ENCODE peak calls at places on chromosomes 5 and 9, in ten cellular contexts. One of them, this sample, is unnamed.

GRCh38 chr9:94921072-94921471 is 194.6 kb downstream of the AOPEP start:
- DNase-seq in cardiac muscle cell: peak
- DNase-seq in NCI-H1092 treated with DMSO at 0.1 percent for 48 hours: no peak
- DNase-seq in B cell: no peak
- DNase-seq in Panc1: no peak
- DNase-seq in psoas muscle: no peak
- DNase-seq in EL: peak
- DNase-seq in T-helper 1 cell: no peak
- DNase-seq in putamen: no peak
- DNase-seq in coronary artery: no peak
- DNase-seq in this sample: no peak

GRCh38 chr5:56516936-56517521 is 283.9 kb upstream of the ANKRD55 start:
- DNase-seq in EL: peak
- DNase-seq in Panc1: no peak
- DNase-seq in psoas muscle: no peak
- DNase-seq in putamen: peak
- DNase-seq in NCI-H1092 treated with DMSO at 0.1 percent for 48 hours: no peak
- DNase-seq in B cell: no peak
- DNase-seq in coronary artery: no peak
- DNase-seq in T-helper 1 cell: no peak
- DNase-seq in cardiac muscle cell: peak
- DNase-seq in this sample: peak

GRCh38 chr5:141800629-141801028 is 77.6 kb downstream of the PCDH1 start:
- DNase-seq in coronary artery: no peak
- DNase-seq in Panc1: no peak
- DNase-seq in psoas muscle: no peak
- DNase-seq in EL: no peak
- DNase-seq in putamen: no peak
- DNase-seq in cardiac muscle cell: peak
- DNase-seq in B cell: no peak
- DNase-seq in NCI-H1092 treated with DMSO at 0.1 percent for 48 hours: no peak
- DNase-seq in T-helper 1 cell: no peak
- DNase-seq in this sample: no peak

GRCh38 chr5:159886312-159886711 is 30.0 kb upstream of the ADRA1B start:
- DNase-seq in B cell: no peak
- DNase-seq in Panc1: no peak
- DNase-seq in NCI-H1092 treated with DMSO at 0.1 percent for 48 hours: peak
- DNase-seq in psoas muscle: no peak
- DNase-seq in coronary artery: no peak
- DNase-seq in EL: no peak
- DNase-seq in putamen: no peak
- DNase-seq in cardiac muscle cell: no peak
- DNase-seq in T-helper 1 cell: no peak
- DNase-seq in this sample: no peak

GRCh38 chr9:109498195-109499060 is at the start of gene PTPN3:
- DNase-seq in Panc1: no peak
- DNase-seq in EL: peak
- DNase-seq in coronary artery: no peak
- DNase-seq in psoas muscle: no peak
- DNase-seq in putamen: no peak
- DNase-seq in B cell: peak
- DNase-seq in T-helper 1 cell: no peak
- DNase-seq in NCI-H1092 treated with DMSO at 0.1 percent for 48 hours: peak
- DNase-seq in cardiac muscle cell: no peak
- DNase-seq in this sample: peak

GRCh38 chr5:146390469-146390868 is 51.8 kb downstream of the POU4F3 start:
- DNase-seq in NCI-H1092 treated with DMSO at 0.1 percent for 48 hours: no peak
- DNase-seq in EL: no peak
- DNase-seq in B cell: no peak
- DNase-seq in putamen: no peak
- DNase-seq in coronary artery: no peak
- DNase-seq in Panc1: no peak
- DNase-seq in T-helper 1 cell: no peak
- DNase-seq in psoas muscle: no peak
- DNase-seq in cardiac muscle cell: no peak
- DNase-seq in this sample: no peak

GRCh38 chr9:84404095-84404686 is 63.6 kb upstream of the SLC28A3 start:
- DNase-seq in B cell: no peak
- DNase-seq in EL: peak
- DNase-seq in NCI-H1092 treated with DMSO at 0.1 percent for 48 hours: no peak
- DNase-seq in T-helper 1 cell: no peak
- DNase-seq in cardiac muscle cell: peak
- DNase-seq in coronary artery: peak
- DNase-seq in Panc1: no peak
- DNase-seq in psoas muscle: no peak
- DNase-seq in putamen: no peak
- DNase-seq in this sample: no peak

GRCh38 chr9:95005276-95006141 is 279.0 kb downstream of the AOPEP start:
- DNase-seq in EL: no peak
- DNase-seq in NCI-H1092 treated with DMSO at 0.1 percent for 48 hours: peak
- DNase-seq in psoas muscle: no peak
- DNase-seq in putamen: no peak
- DNase-seq in Panc1: no peak
- DNase-seq in coronary artery: no peak
- DNase-seq in cardiac muscle cell: no peak
- DNase-seq in T-helper 1 cell: no peak
- DNase-seq in B cell: no peak
- DNase-seq in this sample: peak

GRCh38 chr5:53378590-53379247 is 101.7 kb upstream of the FST start:
- DNase-seq in NCI-H1092 treated with DMSO at 0.1 percent for 48 hours: no peak
- DNase-seq in T-helper 1 cell: no peak
- DNase-seq in cardiac muscle cell: peak
- DNase-seq in EL: peak
- DNase-seq in Panc1: no peak
- DNase-seq in coronary artery: no peak
- DNase-seq in B cell: no peak
- DNase-seq in putamen: no peak
- DNase-seq in psoas muscle: no peak
- DNase-seq in this sample: no peak

GRCh38 chr9:93897075-93897970 is 57.8 kb downstream of the BARX1 start:
- DNase-seq in cardiac muscle cell: no peak
- DNase-seq in putamen: no peak
- DNase-seq in coronary artery: peak
- DNase-seq in psoas muscle: no peak
- DNase-seq in T-helper 1 cell: no peak
- DNase-seq in NCI-H1092 treated with DMSO at 0.1 percent for 48 hours: no peak
- DNase-seq in EL: no peak
- DNase-seq in Panc1: no peak
- DNase-seq in B cell: no peak
- DNase-seq in this sample: no peak

GRCh38 chr5:131245948-131246347 is 17.9 kb upstream of the CDC42SE2 start:
- DNase-seq in T-helper 1 cell: no peak
- DNase-seq in putamen: no peak
- DNase-seq in B cell: no peak
- DNase-seq in psoas muscle: no peak
- DNase-seq in NCI-H1092 treated with DMSO at 0.1 percent for 48 hours: no peak
- DNase-seq in EL: no peak
- DNase-seq in cardiac muscle cell: no peak
- DNase-seq in coronary artery: no peak
- DNase-seq in Panc1: no peak
- DNase-seq in this sample: no peak

GRCh38 chr9:106718996-106719395 is 144.0 kb upstream of the ZNF462 start:
- DNase-seq in putamen: no peak
- DNase-seq in psoas muscle: no peak
- DNase-seq in coronary artery: no peak
- DNase-seq in EL: peak
- DNase-seq in NCI-H1092 treated with DMSO at 0.1 percent for 48 hours: no peak
- DNase-seq in cardiac muscle cell: peak
- DNase-seq in B cell: no peak
- DNase-seq in Panc1: no peak
- DNase-seq in T-helper 1 cell: no peak
- DNase-seq in this sample: no peak

GRCh38 chr9:134564431-134565170 is 77.0 kb upstream of the COL5A1 start:
- DNase-seq in EL: peak
- DNase-seq in putamen: no peak
- DNase-seq in psoas muscle: no peak
- DNase-seq in B cell: no peak
- DNase-seq in NCI-H1092 treated with DMSO at 0.1 percent for 48 hours: no peak
- DNase-seq in T-helper 1 cell: no peak
- DNase-seq in coronary artery: peak
- DNase-seq in cardiac muscle cell: peak
- DNase-seq in Panc1: no peak
- DNase-seq in this sample: no peak

GRCh38 chr9:23586906-23587305 is 239.1 kb downstream of the ELAVL2 start:
- DNase-seq in EL: no peak
- DNase-seq in Panc1: no peak
- DNase-seq in T-helper 1 cell: no peak
- DNase-seq in NCI-H1092 treated with DMSO at 0.1 percent for 48 hours: no peak
- DNase-seq in coronary artery: no peak
- DNase-seq in psoas muscle: no peak
- DNase-seq in B cell: no peak
- DNase-seq in cardiac muscle cell: no peak
- DNase-seq in putamen: no peak
- DNase-seq in this sample: no peak

GRCh38 chr9:72351538-72352453 is 13.2 kb downstream of the ZFAND5 start:
- DNase-seq in coronary artery: no peak
- DNase-seq in Panc1: peak
- DNase-seq in NCI-H1092 treated with DMSO at 0.1 percent for 48 hours: no peak
- DNase-seq in putamen: no peak
- DNase-seq in psoas muscle: peak
- DNase-seq in EL: peak
- DNase-seq in B cell: no peak
- DNase-seq in T-helper 1 cell: no peak
- DNase-seq in cardiac muscle cell: no peak
- DNase-seq in this sample: no peak

GRCh38 chr9:1429328-1429727 is 379.2 kb downstream of the DMRT2 start:
- DNase-seq in putamen: no peak
- DNase-seq in EL: peak
- DNase-seq in coronary artery: no peak
- DNase-seq in T-helper 1 cell: no peak
- DNase-seq in psoas muscle: no peak
- DNase-seq in cardiac muscle cell: peak
- DNase-seq in NCI-H1092 treated with DMSO at 0.1 percent for 48 hours: no peak
- DNase-seq in Panc1: no peak
- DNase-seq in B cell: no peak
- DNase-seq in this sample: peak

GRCh38 chr9:23153058-23153457 is 673.0 kb downstream of the ELAVL2 start:
- DNase-seq in NCI-H1092 treated with DMSO at 0.1 percent for 48 hours: no peak
- DNase-seq in Panc1: no peak
- DNase-seq in coronary artery: no peak
- DNase-seq in EL: no peak
- DNase-seq in cardiac muscle cell: no peak
- DNase-seq in T-helper 1 cell: no peak
- DNase-seq in B cell: no peak
- DNase-seq in putamen: no peak
- DNase-seq in psoas muscle: no peak
- DNase-seq in this sample: no peak

GRCh38 chr5:74316064-74316586 is 324.4 kb downstream of the ENC1 start:
- DNase-seq in Panc1: peak
- DNase-seq in coronary artery: no peak
- DNase-seq in NCI-H1092 treated with DMSO at 0.1 percent for 48 hours: peak
- DNase-seq in B cell: no peak
- DNase-seq in EL: peak
- DNase-seq in cardiac muscle cell: peak
- DNase-seq in putamen: no peak
- DNase-seq in T-helper 1 cell: no peak
- DNase-seq in psoas muscle: peak
- DNase-seq in this sample: no peak

GRCh38 chr5:113381015-113381326 is 53.8 kb downstream of the TSSK1B start:
- DNase-seq in NCI-H1092 treated with DMSO at 0.1 percent for 48 hours: no peak
- DNase-seq in EL: no peak
- DNase-seq in coronary artery: no peak
- DNase-seq in putamen: no peak
- DNase-seq in Panc1: no peak
- DNase-seq in cardiac muscle cell: no peak
- DNase-seq in T-helper 1 cell: no peak
- DNase-seq in B cell: no peak
- DNase-seq in psoas muscle: no peak
- DNase-seq in this sample: no peak

GRCh38 chr5:112694853-112695709 is 42.6 kb upstream of the APC start:
- DNase-seq in putamen: no peak
- DNase-seq in NCI-H1092 treated with DMSO at 0.1 percent for 48 hours: no peak
- DNase-seq in coronary artery: no peak
- DNase-seq in psoas muscle: no peak
- DNase-seq in EL: peak
- DNase-seq in Panc1: no peak
- DNase-seq in B cell: no peak
- DNase-seq in T-helper 1 cell: no peak
- DNase-seq in cardiac muscle cell: peak
- DNase-seq in this sample: no peak

GRCh38 chr5:220008-220407 is 1.9 kb downstream of the SDHA start:
- DNase-seq in cardiac muscle cell: no peak
- DNase-seq in Panc1: no peak
- DNase-seq in EL: no peak
- DNase-seq in T-helper 1 cell: no peak
- DNase-seq in psoas muscle: no peak
- DNase-seq in putamen: no peak
- DNase-seq in B cell: no peak
- DNase-seq in NCI-H1092 treated with DMSO at 0.1 percent for 48 hours: no peak
- DNase-seq in coronary artery: no peak
- DNase-seq in this sample: no peak

GRCh38 chr5:58717303-58718012 is 134.6 kb downstream of the RAB3C start:
- DNase-seq in NCI-H1092 treated with DMSO at 0.1 percent for 48 hours: no peak
- DNase-seq in Panc1: no peak
- DNase-seq in EL: no peak
- DNase-seq in cardiac muscle cell: no peak
- DNase-seq in B cell: no peak
- DNase-seq in T-helper 1 cell: no peak
- DNase-seq in putamen: no peak
- DNase-seq in coronary artery: no peak
- DNase-seq in psoas muscle: no peak
- DNase-seq in this sample: peak

GRCh38 chr5:14204785-14205321 is 61.7 kb downstream of the TRIO start:
- DNase-seq in psoas muscle: peak
- DNase-seq in EL: peak
- DNase-seq in B cell: no peak
- DNase-seq in Panc1: no peak
- DNase-seq in T-helper 1 cell: no peak
- DNase-seq in cardiac muscle cell: peak
- DNase-seq in putamen: no peak
- DNase-seq in NCI-H1092 treated with DMSO at 0.1 percent for 48 hours: no peak
- DNase-seq in coronary artery: no peak
- DNase-seq in this sample: no peak

GRCh38 chr9:20985851-20986600 is 45.4 kb downstream of the HACD4 start:
- DNase-seq in coronary artery: no peak
- DNase-seq in putamen: no peak
- DNase-seq in EL: no peak
- DNase-seq in cardiac muscle cell: no peak
- DNase-seq in B cell: no peak
- DNase-seq in Panc1: no peak
- DNase-seq in T-helper 1 cell: no peak
- DNase-seq in psoas muscle: no peak
- DNase-seq in NCI-H1092 treated with DMSO at 0.1 percent for 48 hours: no peak
- DNase-seq in this sample: no peak

GRCh38 chr5:162837161-162837560 is 600.2 kb upstream of the CCNG1 start:
- DNase-seq in coronary artery: no peak
- DNase-seq in B cell: no peak
- DNase-seq in Panc1: no peak
- DNase-seq in putamen: no peak
- DNase-seq in cardiac muscle cell: no peak
- DNase-seq in psoas muscle: no peak
- DNase-seq in NCI-H1092 treated with DMSO at 0.1 percent for 48 hours: no peak
- DNase-seq in EL: no peak
- DNase-seq in T-helper 1 cell: no peak
- DNase-seq in this sample: no peak

GRCh38 chr5:151585970-151586369 is 5.2 kb downstream of the FAT2 start:
- DNase-seq in Panc1: no peak
- DNase-seq in coronary artery: peak
- DNase-seq in B cell: no peak
- DNase-seq in psoas muscle: peak
- DNase-seq in T-helper 1 cell: no peak
- DNase-seq in EL: peak
- DNase-seq in putamen: no peak
- DNase-seq in NCI-H1092 treated with DMSO at 0.1 percent for 48 hours: peak
- DNase-seq in cardiac muscle cell: no peak
- DNase-seq in this sample: no peak

GRCh38 chr5:17216176-17216973 is 1.1 kb upstream of the BASP1 start:
- DNase-seq in putamen: peak
- DNase-seq in cardiac muscle cell: peak
- DNase-seq in coronary artery: peak
- DNase-seq in psoas muscle: peak
- DNase-seq in T-helper 1 cell: peak
- DNase-seq in EL: peak
- DNase-seq in NCI-H1092 treated with DMSO at 0.1 percent for 48 hours: peak
- DNase-seq in B cell: peak
- DNase-seq in Panc1: peak
- DNase-seq in this sample: peak

GRCh38 chr5:1966461-1966860 is 83.7 kb upstream of the IRX4 start:
- DNase-seq in coronary artery: no peak
- DNase-seq in NCI-H1092 treated with DMSO at 0.1 percent for 48 hours: no peak
- DNase-seq in B cell: peak
- DNase-seq in EL: no peak
- DNase-seq in psoas muscle: no peak
- DNase-seq in T-helper 1 cell: no peak
- DNase-seq in putamen: no peak
- DNase-seq in cardiac muscle cell: no peak
- DNase-seq in Panc1: no peak
- DNase-seq in this sample: no peak

This sample was measured in NCI-H345.